ENCODE peak calls at places on chromosome 15, in six cellular contexts. U, B, O, G, Y and R are unnamed samples.

GRCh38 chr15:58227706-58228543 is 89.7 kb downstream of the AQP9 start:
- DNase-seq in O (peak), B (peak), Y (peak), U (peak), G (peak), R (peak)

GRCh38 chr15:47568030-47568429 is 149.3 kb upstream of the SEMA6D start:
- DNase-seq in G (no peak), Y (no peak), U (no peak), B (no peak), O (no peak), R (no peak)

GRCh38 chr15:96626936-96627577 is 296.6 kb downstream of the NR2F2 start:
- DNase-seq in B (no peak), U (no peak), Y (no peak), O (no peak), G (no peak), R (no peak)

GRCh38 chr15:72838311-72838731 is 54.8 kb upstream of the ADPGK start:
- DNase-seq in B (no peak), Y (no peak), O (no peak), U (no peak), G (no peak), R (no peak)

GRCh38 chr15:48064435-48064834 is 56.4 kb upstream of the SLC24A5 start:
- DNase-seq in O (no peak), B (no peak), Y (no peak), G (no peak), U (no peak), R (no peak)

GRCh38 chr15:81336568-81336967 is 12.6 kb upstream of the STARD5 start:
- DNase-seq in U (no peak), B (peak), Y (no peak), O (no peak), G (no peak), R (no peak)

GRCh38 chr15:84681822-84682221 is 23.8 kb upstream of the NMB start:
- DNase-seq in O (no peak), U (no peak), Y (no peak), G (no peak), B (peak), R (no peak)

GRCh38 chr15:81133782-81134461 is at the start of gene CFAP161:
- DNase-seq in O (peak), G (peak), B (no peak), U (peak), Y (no peak), R (peak)

GRCh38 chr15:87661481-87661880 is 595.1 kb downstream of the NTRK3 start:
- DNase-seq in Y (no peak), B (no peak), G (no peak), O (no peak), U (no peak), R (no peak)

GRCh38 chr15:75229191-75230015 is 27.7 kb downstream of the C15orf39 start:
- DNase-seq in B (no peak), Y (no peak), U (no peak), O (no peak), G (no peak), R (no peak)

GRCh38 chr15:87777054-87777498 is 479.5 kb downstream of the NTRK3 start:
- DNase-seq in G (peak), Y (no peak), O (peak), U (no peak), B (no peak), R (no peak)

GRCh38 chr15:79186616-79187015 is 95.9 kb upstream of the ANKRD34C start:
- DNase-seq in Y (no peak), B (no peak), G (no peak), U (no peak), O (no peak), R (no peak)

GRCh38 chr15:26391556-26392229 is 381.2 kb downstream of the GABRB3 start:
- DNase-seq in B (no peak), G (no peak), O (no peak), U (no peak), Y (no peak), R (no peak)

GRCh38 chr15:69451951-69452701 is 492 bp upstream of the RPLP1 start:
- DNase-seq in Y (no peak), O (no peak), U (no peak), B (no peak), G (no peak), R (no peak)

GRCh38 chr15:69117431-69117841 is 43.0 kb upstream of the GLCE start:
- DNase-seq in U (no peak), Y (no peak), O (no peak), B (no peak), G (no peak), R (no peak)

GRCh38 chr15:58330836-58331561 is 100.8 kb upstream of the LIPC start:
- DNase-seq in O (no peak), B (no peak), G (no peak), U (no peak), Y (no peak), R (no peak)

GRCh38 chr15:57146394-57147140 is 228.1 kb downstream of the TCF12 start:
- DNase-seq in B (no peak), O (peak), G (no peak), U (no peak), Y (no peak), R (peak)

GRCh38 chr15:100918690-100919480 is at the start of gene LRRK1:
- DNase-seq in U (no peak), Y (no peak), O (peak), B (no peak), G (no peak), R (peak)